ENCODE peak calls at places on chromosomes 7 and 10, in eight cellular contexts. One of them, this sample, is unnamed.

GRCh38 chr10:10792681-10793080 is 225.0 kb upstream of the CELF2 start:
- DNase-seq in psoas muscle: no peak
- DNase-seq in CD8-positive, alpha-beta T cell: no peak
- DNase-seq in midbrain: no peak
- DNase-seq in GM23338: peak; percentile 22
- DNase-seq in occipital lobe: no peak
- DNase-seq in kidney epithelial cell: peak; percentile 82
- DNase-seq in tibial nerve: no peak
- DNase-seq in this sample: peak; percentile 85

GRCh38 chr7:15007507-15007906 is 105.0 kb upstream of the DGKB start:
- DNase-seq in psoas muscle: no peak
- DNase-seq in CD8-positive, alpha-beta T cell: no peak
- DNase-seq in midbrain: no peak
- DNase-seq in GM23338: peak; percentile 83
- DNase-seq in occipital lobe: no peak
- DNase-seq in kidney epithelial cell: no peak
- DNase-seq in tibial nerve: no peak
- DNase-seq in this sample: peak; percentile 79

GRCh38 chr7:47536705-47537611 is 45.0 kb downstream of the TNS3 start:
- DNase-seq in psoas muscle: peak; percentile 75
- DNase-seq in CD8-positive, alpha-beta T cell: no peak
- DNase-seq in midbrain: no peak
- DNase-seq in GM23338: peak; percentile 81
- DNase-seq in occipital lobe: no peak
- DNase-seq in kidney epithelial cell: no peak
- DNase-seq in tibial nerve: peak; percentile 45
- DNase-seq in this sample: peak; percentile 66

GRCh38 chr7:29810297-29810696 is 4.0 kb downstream of the WIPF3 start:
- DNase-seq in psoas muscle: no peak
- DNase-seq in CD8-positive, alpha-beta T cell: no peak
- DNase-seq in midbrain: no peak
- DNase-seq in GM23338: no peak
- DNase-seq in occipital lobe: no peak
- DNase-seq in kidney epithelial cell: no peak
- DNase-seq in tibial nerve: no peak
- DNase-seq in this sample: no peak

GRCh38 chr10:36380538-36380937 is 738.4 kb upstream of the FZD8 start:
- DNase-seq in psoas muscle: no peak
- DNase-seq in CD8-positive, alpha-beta T cell: no peak
- DNase-seq in midbrain: no peak
- DNase-seq in GM23338: no peak
- DNase-seq in occipital lobe: no peak
- DNase-seq in kidney epithelial cell: no peak
- DNase-seq in tibial nerve: no peak
- DNase-seq in this sample: no peak

GRCh38 chr10:1526427-1527055 is 210.8 kb downstream of the ADARB2 start:
- DNase-seq in psoas muscle: no peak
- DNase-seq in CD8-positive, alpha-beta T cell: no peak
- DNase-seq in midbrain: no peak
- DNase-seq in GM23338: no peak
- DNase-seq in occipital lobe: no peak
- DNase-seq in kidney epithelial cell: no peak
- DNase-seq in tibial nerve: no peak
- DNase-seq in this sample: peak; percentile 10

GRCh38 chr10:75408911-75409885 is 7.6 kb upstream of the ZNF503 start:
- DNase-seq in psoas muscle: peak; percentile 78
- DNase-seq in CD8-positive, alpha-beta T cell: no peak
- DNase-seq in midbrain: peak; percentile 26
- DNase-seq in GM23338: peak; percentile 79
- DNase-seq in occipital lobe: no peak
- DNase-seq in kidney epithelial cell: no peak
- DNase-seq in tibial nerve: peak; percentile 52
- DNase-seq in this sample: peak; percentile 63

GRCh38 chr10:19488592-19489280 is 327.5 kb upstream of the PLXDC2 start:
- DNase-seq in psoas muscle: peak; percentile 16
- DNase-seq in CD8-positive, alpha-beta T cell: no peak
- DNase-seq in midbrain: peak; percentile 40
- DNase-seq in GM23338: peak; percentile 91
- DNase-seq in occipital lobe: no peak
- DNase-seq in kidney epithelial cell: no peak
- DNase-seq in tibial nerve: no peak
- DNase-seq in this sample: peak; percentile 83

GRCh38 chr10:127880557-127880956 is 12.2 kb downstream of the CLRN3 start:
- DNase-seq in psoas muscle: no peak
- DNase-seq in CD8-positive, alpha-beta T cell: no peak
- DNase-seq in midbrain: peak; percentile 30
- DNase-seq in GM23338: no peak
- DNase-seq in occipital lobe: no peak
- DNase-seq in kidney epithelial cell: no peak
- DNase-seq in tibial nerve: peak; percentile 26
- DNase-seq in this sample: no peak

GRCh38 chr7:45460379-45460778 is 113.8 kb upstream of the ADCY1 start:
- DNase-seq in psoas muscle: no peak
- DNase-seq in CD8-positive, alpha-beta T cell: no peak
- DNase-seq in midbrain: no peak
- DNase-seq in GM23338: no peak
- DNase-seq in occipital lobe: no peak
- DNase-seq in kidney epithelial cell: no peak
- DNase-seq in tibial nerve: no peak
- DNase-seq in this sample: no peak

GRCh38 chr7:55570218-55570873 is 2.0 kb downstream of the VOPP1 start:
- DNase-seq in psoas muscle: no peak
- DNase-seq in CD8-positive, alpha-beta T cell: no peak
- DNase-seq in midbrain: no peak
- DNase-seq in GM23338: no peak
- DNase-seq in occipital lobe: no peak
- DNase-seq in kidney epithelial cell: no peak
- DNase-seq in tibial nerve: no peak
- DNase-seq in this sample: no peak

GRCh38 chr7:36203081-36203775 is 50.2 kb downstream of the EEPD1 start:
- DNase-seq in psoas muscle: no peak
- DNase-seq in CD8-positive, alpha-beta T cell: no peak
- DNase-seq in midbrain: no peak
- DNase-seq in GM23338: no peak
- DNase-seq in occipital lobe: no peak
- DNase-seq in kidney epithelial cell: no peak
- DNase-seq in tibial nerve: no peak
- DNase-seq in this sample: peak; percentile 27

GRCh38 chr7:100765250-100765649 is 31.9 kb downstream of the ZAN start:
- DNase-seq in psoas muscle: no peak
- DNase-seq in CD8-positive, alpha-beta T cell: no peak
- DNase-seq in midbrain: no peak
- DNase-seq in GM23338: no peak
- DNase-seq in occipital lobe: no peak
- DNase-seq in kidney epithelial cell: no peak
- DNase-seq in tibial nerve: no peak
- DNase-seq in this sample: no peak

GRCh38 chr10:69647819-69648218 is 17.8 kb downstream of the FAM241B start:
- DNase-seq in psoas muscle: no peak
- DNase-seq in CD8-positive, alpha-beta T cell: no peak
- DNase-seq in midbrain: no peak
- DNase-seq in GM23338: no peak
- DNase-seq in occipital lobe: no peak
- DNase-seq in kidney epithelial cell: no peak
- DNase-seq in tibial nerve: no peak
- DNase-seq in this sample: no peak

GRCh38 chr7:78018541-78019456 is 220.2 kb downstream of the PHTF2 start:
- DNase-seq in psoas muscle: peak; percentile 39
- DNase-seq in CD8-positive, alpha-beta T cell: no peak
- DNase-seq in midbrain: no peak
- DNase-seq in GM23338: peak; percentile 37
- DNase-seq in occipital lobe: peak; percentile 6
- DNase-seq in kidney epithelial cell: no peak
- DNase-seq in tibial nerve: peak; percentile 59
- DNase-seq in this sample: peak; percentile 36

GRCh38 chr7:101987494-101987893 is 170.1 kb downstream of the CUX1 start:
- DNase-seq in psoas muscle: no peak
- DNase-seq in CD8-positive, alpha-beta T cell: no peak
- DNase-seq in midbrain: no peak
- DNase-seq in GM23338: no peak
- DNase-seq in occipital lobe: no peak
- DNase-seq in kidney epithelial cell: no peak
- DNase-seq in tibial nerve: no peak
- DNase-seq in this sample: no peak

GRCh38 chr7:117386125-117386709 is 41.1 kb downstream of the ASZ1 start:
- DNase-seq in psoas muscle: no peak
- DNase-seq in CD8-positive, alpha-beta T cell: no peak
- DNase-seq in midbrain: no peak
- DNase-seq in GM23338: no peak
- DNase-seq in occipital lobe: no peak
- DNase-seq in kidney epithelial cell: no peak
- DNase-seq in tibial nerve: no peak
- DNase-seq in this sample: no peak

GRCh38 chr7:148334959-148335577 is 255.5 kb upstream of the C7orf33 start:
- DNase-seq in psoas muscle: no peak
- DNase-seq in CD8-positive, alpha-beta T cell: no peak
- DNase-seq in midbrain: no peak
- DNase-seq in GM23338: no peak
- DNase-seq in occipital lobe: no peak
- DNase-seq in kidney epithelial cell: peak; percentile 88
- DNase-seq in tibial nerve: no peak
- DNase-seq in this sample: peak; percentile 98

GRCh38 chr7:75565129-75565528 is 73.0 kb downstream of the SPDYE5 start:
- DNase-seq in psoas muscle: no peak
- DNase-seq in CD8-positive, alpha-beta T cell: no peak
- DNase-seq in midbrain: peak; percentile 14
- DNase-seq in GM23338: peak; percentile 8
- DNase-seq in occipital lobe: no peak
- DNase-seq in kidney epithelial cell: peak; percentile 89
- DNase-seq in tibial nerve: peak; percentile 61
- DNase-seq in this sample: peak; percentile 44

GRCh38 chr10:71321386-71321785 is 2.3 kb downstream of the SLC29A3 start:
- DNase-seq in psoas muscle: no peak
- DNase-seq in CD8-positive, alpha-beta T cell: no peak
- DNase-seq in midbrain: no peak
- DNase-seq in GM23338: no peak
- DNase-seq in occipital lobe: no peak
- DNase-seq in kidney epithelial cell: no peak
- DNase-seq in tibial nerve: no peak
- DNase-seq in this sample: no peak

GRCh38 chr7:158842486-158842885 is 13.2 kb upstream of the ESYT2 start:
- DNase-seq in psoas muscle: no peak
- DNase-seq in CD8-positive, alpha-beta T cell: no peak
- DNase-seq in midbrain: no peak
- DNase-seq in GM23338: no peak
- DNase-seq in occipital lobe: no peak
- DNase-seq in kidney epithelial cell: no peak
- DNase-seq in tibial nerve: no peak
- DNase-seq in this sample: no peak

GRCh38 chr7:151157645-151158329 is 9.7 kb downstream of the GBX1 start:
- DNase-seq in psoas muscle: no peak
- DNase-seq in CD8-positive, alpha-beta T cell: no peak
- DNase-seq in midbrain: no peak
- DNase-seq in GM23338: no peak
- DNase-seq in occipital lobe: no peak
- DNase-seq in kidney epithelial cell: no peak
- DNase-seq in tibial nerve: no peak
- DNase-seq in this sample: no peak

GRCh38 chr7:51255536-51256243 is 60.9 kb downstream of the COBL start:
- DNase-seq in psoas muscle: no peak
- DNase-seq in CD8-positive, alpha-beta T cell: no peak
- DNase-seq in midbrain: peak; percentile 56
- DNase-seq in GM23338: no peak
- DNase-seq in occipital lobe: no peak
- DNase-seq in kidney epithelial cell: no peak
- DNase-seq in tibial nerve: no peak
- DNase-seq in this sample: peak; percentile 75

GRCh38 chr7:76332073-76332472 is 26.7 kb downstream of the YWHAG start:
- DNase-seq in psoas muscle: no peak
- DNase-seq in CD8-positive, alpha-beta T cell: no peak
- DNase-seq in midbrain: no peak
- DNase-seq in GM23338: no peak
- DNase-seq in occipital lobe: no peak
- DNase-seq in kidney epithelial cell: no peak
- DNase-seq in tibial nerve: no peak
- DNase-seq in this sample: no peak

GRCh38 chr10:49254556-49255318 is 44.2 kb upstream of the C10orf71 start:
- DNase-seq in psoas muscle: no peak
- DNase-seq in CD8-positive, alpha-beta T cell: peak; percentile 25
- DNase-seq in midbrain: no peak
- DNase-seq in GM23338: no peak
- DNase-seq in occipital lobe: no peak
- DNase-seq in kidney epithelial cell: no peak
- DNase-seq in tibial nerve: no peak
- DNase-seq in this sample: no peak

GRCh38 chr10:112025228-112025627 is 158.3 kb downstream of the GPAM start:
- DNase-seq in psoas muscle: no peak
- DNase-seq in CD8-positive, alpha-beta T cell: no peak
- DNase-seq in midbrain: no peak
- DNase-seq in GM23338: no peak
- DNase-seq in occipital lobe: no peak
- DNase-seq in kidney epithelial cell: no peak
- DNase-seq in tibial nerve: no peak
- DNase-seq in this sample: no peak

GRCh38 chr7:135156290-135156689 is 8.4 kb downstream of the TMEM140 start:
- DNase-seq in psoas muscle: no peak
- DNase-seq in CD8-positive, alpha-beta T cell: no peak
- DNase-seq in midbrain: no peak
- DNase-seq in GM23338: no peak
- DNase-seq in occipital lobe: no peak
- DNase-seq in kidney epithelial cell: no peak
- DNase-seq in tibial nerve: no peak
- DNase-seq in this sample: no peak

This sample was measured in mesendoderm.